ENCODE peak calls at places on chromosomes 16 and 17, in six cellular contexts. Y is stimulated activated CD4-positive, alpha-beta T cell treated with anti-CD3 and anti-CD28 coated beads, Interleukin-4, amount 100 ng/mL, for 24 hours; R is epithelial cell of prostate; S is LoVo; K is germinal center; F is ELR. I is an unnamed sample.
A peak's percentile ranks its signal among the peaks of the same experiment; 100 is the strongest.

GRCh38 chr17:79255926-79256325 is 181.3 kb downstream of the ENGASE start:
- DNase-seq in Y (no peak), R (no peak), S (no peak), K (no peak), F (no peak), I (no peak)

GRCh38 chr16:72487283-72487682 is 315.3 kb upstream of the PMFBP1 start:
- DNase-seq in Y (no peak), R (no peak), S (no peak), K (no peak), F (no peak), I (no peak)

GRCh38 chr17:66946251-66946650 is 18.3 kb upstream of the CACNG4 start:
- DNase-seq in Y (no peak), R (no peak), S (no peak), K (no peak), F (no peak), I (no peak)

GRCh38 chr17:50871369-50871768 is 5.2 kb upstream of the TOB1 start:
- DNase-seq in Y (peak; percentile 24), R (no peak), S (no peak), K (no peak), F (no peak), I (no peak)

GRCh38 chr17:16243811-16244567 is 27.0 kb downstream of the PIGL start:
- DNase-seq in Y (no peak), R (no peak), S (no peak), K (no peak), F (peak; percentile 25), I (no peak)

GRCh38 chr17:80476877-80477646 is 655 bp upstream of the NPTX1 start:
- DNase-seq in Y (no peak), R (no peak), S (no peak), K (no peak), F (no peak), I (no peak)

GRCh38 chr16:27405546-27406451 is 3.8 kb downstream of the IL21R start:
- DNase-seq in Y (peak; percentile 86), R (no peak), S (no peak), K (no peak), F (no peak), I (no peak)

GRCh38 chr17:10323812-10324610 is 48.8 kb downstream of the MYH13 start:
- DNase-seq in Y (no peak), R (no peak), S (no peak), K (no peak), F (no peak), I (no peak)